ENCODE peak calls at places on chromosome 17, in four cellular contexts. W, S, V and Q are unnamed samples. For H3K9me3, the result is how much of the 10 kb centered on the place peaks cover.

GRCh38 chr17:77128895-77129567 is 11.7 kb upstream of the SEC14L1 start:
- DNase-seq in V (no peak), W (no peak), S (no peak), Q (no peak)

GRCh38 chr17:39134878-39135277 is 16.6 kb downstream of the PLXDC1 start:
- DNase-seq in S (no peak), V (no peak), W (no peak), Q (no peak)

GRCh38 chr17:18039535-18040286 is 503 bp downstream of the GID4 start:
- DNase-seq in S (no peak), V (no peak), W (peak), Q (no peak)

GRCh38 chr17:72516772-72517399 is 396.1 kb downstream of the SOX9 start:
- DNase-seq in S (no peak), W (peak), V (no peak), Q (no peak)

GRCh38 chr17:16398270-16399267 is 16.8 kb upstream of the TRPV2 start:
- DNase-seq in W (no peak), S (peak), V (peak), Q (no peak)

GRCh38 chr17:67993153-67993997 is 2.9 kb downstream of the C17orf58 start:
- DNase-seq in V (peak), W (peak), S (no peak), Q (peak)

GRCh38 chr17:36703860-36704266 is 102.5 kb downstream of the MRM1 start:
- DNase-seq in W (peak), V (peak), S (no peak), Q (no peak)

GRCh38 chr17:47899643-47900042 is 3.6 kb downstream of the SP2 start:
- DNase-seq in S (no peak), V (no peak), W (no peak), Q (no peak)

GRCh38 chr17:1197781-1198490 is 18.2 kb upstream of the ABR start:
- DNase-seq in W (no peak), V (no peak), S (peak), Q (no peak)

GRCh38 chr17:2227025-2227699 is 76.4 kb downstream of the SMG6 start:
- DNase-seq in W (no peak), V (no peak), S (no peak), Q (no peak)

GRCh38 chr17:28599311-28600184 is 723 bp upstream of the SPAG5 start:
- DNase-seq in S (peak), V (peak), W (peak), Q (peak)

GRCh38 chr17:68155692-68156091 is 92.2 kb upstream of the AMZ2 start:
- DNase-seq in S (no peak), V (no peak), W (no peak), Q (no peak)

GRCh38 chr17:77601054-77601979 is 357.2 kb upstream of the TNRC6C start:
- DNase-seq in V (no peak), W (no peak), S (no peak), Q (no peak)

GRCh38 chr17:13888043-13888442 is 181.3 kb upstream of the COX10 start:
- DNase-seq in V (no peak), W (no peak), S (no peak), Q (no peak)

GRCh38 chr17:2171725-2172446 is 117.0 kb downstream of the HIC1 start:
- DNase-seq in W (no peak), V (no peak), S (no peak), Q (no peak)

GRCh38 chr17:39813631-39814030 is 50.5 kb downstream of the IKZF3 start:
- DNase-seq in S (no peak), V (no peak), W (no peak), Q (no peak)

GRCh38 chr17:41061969-41062368 is 2.1 kb upstream of the KRTAP2-3 start:
- DNase-seq in W (peak), S (no peak), V (no peak), Q (no peak)

GRCh38 chr17:17682737-17683675 is 1.7 kb downstream of the RAI1 start:
- DNase-seq in W (peak), V (peak), S (no peak), Q (no peak)

GRCh38 chr17:44267818-44268490 is at the start of gene SLC4A1:
- DNase-seq in W (no peak), V (peak), S (no peak), Q (no peak)

GRCh38 chr17:82302991-82303943 is 14.1 kb downstream of the CD7 start:
- DNase-seq in V (no peak), W (no peak), S (no peak), Q (no peak)

GRCh38 chr17:4667166-4667565 is 25.7 kb upstream of the ALOX15 start:
- DNase-seq in S (no peak), W (no peak), V (no peak), Q (no peak)

GRCh38 chr17:19750020-19750572 is 2.0 kb upstream of the ALDH3A1 start:
- DNase-seq in W (no peak), S (no peak), V (no peak), Q (no peak)

GRCh38 chr17:76932402-76933333 is 64.5 kb downstream of the MGAT5B start:
- DNase-seq in S (no peak), W (no peak), V (no peak), Q (no peak)

GRCh38 chr17:82230627-82231311 is 1.9 kb downstream of the SLC16A3 start:
- DNase-seq in S (no peak), W (peak), V (peak), Q (no peak)

GRCh38 chr17:19812407-19812806 is 55.3 kb downstream of the ULK2 start:
- DNase-seq in S (no peak), V (no peak), W (no peak), Q (no peak)

GRCh38 chr17:43576563-43577229 is 30.6 kb upstream of the ETV4 start:
- DNase-seq in V (peak), W (peak), S (peak), Q (peak)

GRCh38 chr17:65876985-65877384 is 314.9 kb downstream of the CEP112 start:
- DNase-seq in W (no peak), V (no peak), S (no peak), Q (no peak)

GRCh38 chr17:6313835-6314234 is 121.1 kb downstream of the AIPL1 start:
- DNase-seq in W (no peak), V (no peak), S (no peak), Q (no peak)

GRCh38 chr17:752620-753219 is 656 bp upstream of the GEMIN4 start:
- DNase-seq in S (no peak), W (peak), V (peak), Q (no peak)

GRCh38 chr17:31915456-31916100 is 14.1 kb upstream of the UTP6 start:
- DNase-seq in S (no peak), V (no peak), W (no peak), Q (no peak)

GRCh38 chr17:31917065-31917529 is 15.6 kb upstream of the UTP6 start:
- DNase-seq in S (no peak), V (no peak), W (no peak), Q (no peak)

GRCh38 chr17:31916496-31917064 is 15.1 kb upstream of the UTP6 start:
- DNase-seq in V (no peak), S (no peak), W (no peak), Q (no peak)

GRCh38 chr17:31918701-31919128 is 17.2 kb upstream of the UTP6 start:
- DNase-seq in S (no peak), V (no peak), W (peak), Q (no peak)

DNA sequence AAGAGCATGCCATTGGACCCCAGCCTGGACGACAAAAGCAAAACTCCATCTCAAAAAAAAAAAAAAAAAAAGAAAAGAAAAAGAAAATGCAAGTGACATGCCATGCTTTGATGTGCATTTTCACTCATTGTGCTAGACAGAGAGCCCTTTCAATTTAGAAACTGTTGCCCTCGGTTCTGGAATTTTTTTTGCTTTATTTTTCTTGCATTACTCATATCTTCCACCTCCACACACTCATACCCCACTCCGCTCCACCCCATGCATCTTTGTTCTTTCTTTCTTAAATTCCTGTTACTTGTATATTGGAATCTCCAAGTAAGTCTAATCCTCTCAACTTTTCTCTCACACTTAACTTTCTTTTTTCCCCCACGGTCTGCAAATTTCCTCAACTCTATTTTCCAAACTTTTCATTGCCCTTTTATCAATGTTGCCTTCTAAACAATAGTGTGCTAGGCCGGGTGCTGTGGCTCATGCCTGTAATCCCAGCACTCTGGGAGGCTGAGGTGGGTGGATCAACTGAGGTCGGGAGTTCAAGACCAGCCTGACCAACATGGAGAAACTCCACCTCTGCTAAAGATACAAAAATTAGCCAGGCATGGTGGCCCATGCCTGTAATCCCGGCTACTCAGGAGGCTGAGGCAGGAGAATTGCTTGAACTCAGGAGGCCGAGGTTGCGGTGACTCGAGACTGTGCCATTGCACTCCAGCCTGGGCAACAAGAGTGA is 16.8 kb upstream of the SUZ12 start:
- DNase-seq in W (no peak), V (no peak), S (no peak), Q (no peak)
- TF ChIP-seq RAD21 in W (no peak), V (no peak), S (no peak), Q (no peak)

GRCh38 chr17:57531648-57532486 is 213.2 kb downstream of the CCDC182 start:
- DNase-seq in V (peak), S (no peak), W (no peak), Q (no peak)
- H3K9me3 ChIP-seq in V (under half), S (under half), W (under half), Q (under half)

GRCh38 chr17:56548661-56549060 is 44.8 kb upstream of the NOG start:
- DNase-seq in W (no peak), S (no peak), V (no peak), Q (no peak)
- TF ChIP-seq RAD21 in W (no peak), S (no peak), V (no peak), Q (no peak)

GRCh38 chr17:58096892-58097291 is 13.7 kb downstream of the DYNLL2 start:
- DNase-seq in S (no peak), W (no peak), V (no peak), Q (no peak)
- H3K9me3 ChIP-seq in S (under half), W (under half), V (under half), Q (under half)

GRCh38 chr17:33292184-33292980 is 713 bp downstream of the ASIC2 start:
- DNase-seq in S (no peak), V (peak), W (peak), Q (no peak)
- TF ChIP-seq RAD21 in S (no peak), V (no peak), W (peak), Q (no peak)

GRCh38 chr17:34161600-34161999 is 93.5 kb upstream of the CCL2 start:
- DNase-seq in V (no peak), W (no peak), S (no peak), Q (no peak)

GRCh38 chr17:34167359-34167758 is 87.7 kb upstream of the CCL2 start:
- DNase-seq in S (no peak), W (no peak), V (no peak), Q (no peak)

GRCh38 chr17:34163681-34164080 is 91.4 kb upstream of the CCL2 start:
- DNase-seq in W (peak), V (peak), S (no peak), Q (no peak)

GRCh38 chr17:34166394-34166793 is 88.7 kb upstream of the CCL2 start:
- DNase-seq in V (no peak), S (no peak), W (no peak), Q (no peak)

DNA sequence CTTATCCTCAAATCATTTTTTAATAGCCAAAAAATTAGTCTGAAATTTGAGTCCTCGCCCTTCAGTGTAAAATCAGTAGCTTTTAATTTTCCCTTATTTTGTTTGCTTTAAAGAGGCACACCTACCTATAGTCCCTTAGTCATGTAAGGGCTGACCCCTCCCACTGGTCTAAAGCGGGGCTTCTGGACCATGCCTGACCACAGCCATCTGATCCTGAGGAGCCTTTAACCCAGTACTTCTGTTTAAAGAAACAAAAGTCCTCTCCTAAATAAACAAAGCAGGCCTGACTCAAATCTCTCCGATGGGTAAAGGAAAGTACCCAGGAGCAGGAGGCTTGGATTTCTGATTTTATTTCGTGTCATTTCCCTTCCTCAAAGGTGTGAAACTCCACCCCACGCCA is 92.0 kb upstream of the CCL2 start:
- DNase-seq in S (no peak), W (no peak), V (no peak), Q (no peak)
- H3K9me3 ChIP-seq in S (under half), W (under half), V (under half), Q (under half)

GRCh38 chr17:55426851-55427586 is 5.4 kb upstream of the MMD start:
- DNase-seq in S (no peak), V (no peak), W (no peak), Q (no peak)
- TF ChIP-seq RAD21 in S (no peak), V (no peak), W (no peak), Q (no peak)

DNA sequence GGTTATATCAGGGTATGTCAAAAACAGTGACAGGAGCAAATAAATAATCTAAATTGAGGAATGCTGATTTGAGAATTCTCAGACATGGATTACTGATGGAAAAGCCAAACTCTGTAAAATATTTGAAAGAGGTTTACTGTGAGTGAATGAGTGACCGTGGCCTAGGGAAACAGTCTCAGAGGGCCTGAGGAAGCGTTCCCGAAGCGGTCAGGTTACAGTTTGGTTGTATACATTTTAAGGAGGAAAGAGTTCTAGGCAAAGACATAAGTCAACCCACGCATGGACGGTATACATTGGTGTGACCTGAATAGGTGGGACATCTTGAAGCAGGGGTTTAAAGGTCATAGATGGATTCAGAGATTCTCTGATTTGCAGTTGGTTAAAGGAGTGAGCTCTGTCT is 771.7 kb downstream of the KCNJ18 start:
- DNase-seq in V (no peak), S (no peak), W (no peak), Q (no peak)
- H3K9me3 ChIP-seq in V (under half), S (under half), W (under half), Q (under half)

DNA sequence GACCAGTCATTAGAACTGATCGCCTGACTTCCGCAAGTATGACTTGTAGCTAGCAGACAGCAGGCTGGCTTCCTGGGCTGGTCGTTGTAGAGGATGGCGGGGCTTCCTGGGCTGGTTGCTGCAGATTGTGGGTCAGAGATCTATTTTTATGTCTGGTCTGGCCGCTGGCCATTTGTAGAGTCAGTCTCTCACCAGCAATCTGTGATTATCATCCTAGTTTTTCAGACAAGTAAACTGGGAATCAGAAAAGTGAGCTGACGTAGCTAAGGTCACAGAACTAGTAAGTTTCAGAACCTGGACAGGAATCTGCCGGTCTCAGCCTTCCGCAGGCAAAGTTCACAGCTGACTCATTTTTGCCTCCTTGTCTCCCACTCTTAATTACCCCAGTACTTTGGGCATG is 19.1 kb downstream of the GPR142 start:
- DNase-seq in S (no peak), V (no peak), W (no peak), Q (no peak)
- TF ChIP-seq RAD21 in S (no peak), V (no peak), W (no peak), Q (no peak)

GRCh38 chr17:21542070-21542469 is 150.3 kb upstream of the KCNJ18 start:
- DNase-seq in S (no peak), W (no peak), V (no peak), Q (no peak)

GRCh38 chr17:21542991-21543390 is 149.3 kb upstream of the KCNJ18 start:
- DNase-seq in V (no peak), W (no peak), S (no peak), Q (no peak)

GRCh38 chr17:21539146-21539545 is 153.2 kb upstream of the KCNJ18 start:
- DNase-seq in V (no peak), W (no peak), S (no peak), Q (no peak)

GRCh38 chr17:21538615-21539014 is 153.7 kb upstream of the KCNJ18 start:
- DNase-seq in V (no peak), W (no peak), S (no peak), Q (no peak)

GRCh38 chr17:21540502-21540901 is 151.8 kb upstream of the KCNJ18 start:
- DNase-seq in W (no peak), V (no peak), S (no peak), Q (no peak)
- H3K9me3 ChIP-seq in W (under half), V (under half), S (under half), Q (under half)